ENCODE peak calls at places on chromosomes 5 and 9, in seven cellular contexts. O, M, N, W, U, P and Y are unnamed samples. For H3K4me1, the result is how much of the 10 kb centered on the place peaks cover.

GRCh38 chr5:68344447-68345111 is 129.0 kb downstream of the PIK3R1 start:
- DNase-seq in N (no peak), O (no peak), M (peak), U (no peak), W (no peak), P (peak), Y (no peak)

GRCh38 chr5:919356-920000 is 26.8 kb downstream of the TRIP13 start:
- DNase-seq in N (no peak), P (no peak), M (no peak), W (no peak), U (no peak), O (no peak), Y (no peak)

GRCh38 chr5:22649076-22649475 is 204.1 kb downstream of the CDH12 start:
- DNase-seq in O (no peak), P (peak), M (peak), N (no peak), U (no peak), W (no peak), Y (no peak)

GRCh38 chr9:113973226-113973625 is 97.1 kb downstream of the ZNF618 start:
- DNase-seq in O (no peak), P (no peak), W (no peak), M (no peak), N (no peak), U (no peak), Y (no peak)

GRCh38 chr5:136028782-136029742 is at the start of gene TGFBI:
- DNase-seq in M (peak), P (peak), U (peak), N (no peak), W (peak), O (peak), Y (peak)

GRCh38 chr5:80982093-80982492 is 21.9 kb downstream of the RASGRF2 start:
- DNase-seq in P (no peak), O (no peak), U (no peak), N (no peak), W (no peak), M (no peak), Y (no peak)

GRCh38 chr9:131094622-131095021 is 1.7 kb upstream of the AIF1L start:
- DNase-seq in N (no peak), P (no peak), O (no peak), W (peak), M (peak), U (no peak), Y (no peak)

GRCh38 chr9:14207352-14207995 is 106.5 kb downstream of the NFIB start:
- DNase-seq in W (no peak), O (no peak), P (no peak), M (no peak), N (no peak), U (no peak), Y (no peak)

GRCh38 chr5:136408996-136409395 is 43.7 kb upstream of the TRPC7 start:
- DNase-seq in N (no peak), P (no peak), W (no peak), U (no peak), M (no peak), O (no peak), Y (no peak)

GRCh38 chr9:21964925-21965385 is 29.2 kb downstream of the CDKN2A start:
- DNase-seq in M (peak), O (peak), N (no peak), U (peak), W (no peak), P (peak), Y (no peak)

GRCh38 chr5:31531543-31531887 is 378 bp downstream of the DROSHA start:
- DNase-seq in P (peak), O (no peak), U (peak), N (no peak), M (peak), W (peak), Y (no peak)

GRCh38 chr9:116327702-116328440 is 174.3 kb downstream of the PAPPA start:
- DNase-seq in P (no peak), O (no peak), U (no peak), W (no peak), N (no peak), M (peak), Y (no peak)

GRCh38 chr5:82886911-82887310 is 190.3 kb downstream of the TMEM167A start:
- DNase-seq in N (no peak), O (no peak), U (no peak), M (peak), P (no peak), W (no peak), Y (no peak)

GRCh38 chr5:111072949-111073682 is 1.6 kb downstream of the TSLP start:
- DNase-seq in M (peak), O (peak), P (peak), N (peak), W (peak), U (peak), Y (no peak)

GRCh38 chr5:6792911-6793451 is 79.7 kb downstream of the TENT4A start:
- DNase-seq in P (no peak), N (no peak), O (no peak), U (no peak), W (no peak), M (no peak), Y (no peak)

GRCh38 chr5:13585324-13585723 is 359.2 kb downstream of the DNAH5 start:
- DNase-seq in W (no peak), M (no peak), O (no peak), N (no peak), U (no peak), P (no peak), Y (no peak)

GRCh38 chr5:170143710-170144109 is 38.0 kb downstream of the FOXI1 start:
- DNase-seq in M (no peak), O (no peak), W (no peak), P (no peak), N (no peak), U (no peak), Y (no peak)

GRCh38 chr5:17336054-17336453 is 118.6 kb downstream of the BASP1 start:
- DNase-seq in O (no peak), W (no peak), N (no peak), P (no peak), U (no peak), M (no peak), Y (no peak)

GRCh38 chr9:128554155-128554862 is 1.9 kb downstream of the SPTAN1 start:
- DNase-seq in U (no peak), O (peak), P (peak), W (peak), N (no peak), M (peak), Y (peak)

DNA sequence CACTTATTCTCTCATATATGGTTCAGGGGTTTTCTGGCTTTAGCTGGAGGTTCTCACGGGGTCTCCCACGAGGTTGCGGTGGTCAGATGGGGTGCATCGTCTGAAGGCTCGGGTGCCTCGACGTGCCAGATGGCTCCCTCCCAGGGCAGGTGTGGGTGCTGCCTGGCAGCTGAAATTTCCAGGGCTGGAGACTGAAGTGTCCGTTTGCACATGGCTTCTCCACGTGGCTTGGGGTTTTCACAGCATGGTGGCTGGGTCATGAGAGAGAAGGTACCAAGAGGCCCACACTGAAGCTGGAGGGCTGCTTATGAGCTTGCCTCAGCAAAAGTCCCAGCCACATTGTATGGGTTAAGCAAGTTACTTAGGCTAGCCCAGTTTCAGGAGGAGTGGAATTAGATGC is 218.6 kb downstream of the AGTPBP1 start:
- DNase-seq in M (no peak), U (no peak), N (no peak), W (no peak), P (no peak), O (no peak), Y (no peak)
- H3K4me3 ChIP-seq in M (no peak), U (no peak), N (peak), W (peak), P (peak), O (no peak), Y (no peak)

DNA sequence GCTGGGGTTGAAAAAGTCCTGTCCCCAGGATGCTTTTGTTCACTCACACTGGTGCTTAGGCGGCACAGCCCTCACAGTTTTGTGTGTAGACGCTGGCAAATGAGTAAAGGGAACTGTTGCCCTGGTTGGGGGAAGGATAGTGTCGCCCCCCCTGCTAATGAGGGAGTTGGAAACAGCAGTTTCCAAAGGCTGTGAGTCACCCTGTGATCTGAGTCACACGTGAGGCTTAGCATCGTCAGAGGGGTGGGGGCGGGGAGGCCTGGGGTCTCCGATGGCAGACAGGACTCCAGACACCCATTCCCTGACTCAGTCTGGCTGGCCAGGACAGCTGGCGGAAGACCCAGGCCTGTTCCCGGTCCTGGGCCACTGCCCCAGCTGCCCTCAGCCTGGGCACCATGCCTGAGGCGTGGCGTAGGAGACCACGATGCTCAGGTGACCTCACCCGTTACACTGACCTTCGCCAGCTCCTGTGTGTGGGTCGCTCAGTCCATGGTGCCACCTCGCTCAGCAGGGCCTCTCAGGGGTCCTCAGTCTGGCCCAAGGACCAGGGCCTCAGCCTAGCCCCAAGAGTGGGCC is 2.9 kb downstream of the DNAJB5 start:
- DNase-seq in W (peak), P (peak), N (peak), M (peak), U (peak), O (no peak), Y (no peak)
- H3K4me1 ChIP-seq in W (half or more), P (under half), N (half or more), M (half or more), U (half or more), O (under half), Y (under half)

DNA sequence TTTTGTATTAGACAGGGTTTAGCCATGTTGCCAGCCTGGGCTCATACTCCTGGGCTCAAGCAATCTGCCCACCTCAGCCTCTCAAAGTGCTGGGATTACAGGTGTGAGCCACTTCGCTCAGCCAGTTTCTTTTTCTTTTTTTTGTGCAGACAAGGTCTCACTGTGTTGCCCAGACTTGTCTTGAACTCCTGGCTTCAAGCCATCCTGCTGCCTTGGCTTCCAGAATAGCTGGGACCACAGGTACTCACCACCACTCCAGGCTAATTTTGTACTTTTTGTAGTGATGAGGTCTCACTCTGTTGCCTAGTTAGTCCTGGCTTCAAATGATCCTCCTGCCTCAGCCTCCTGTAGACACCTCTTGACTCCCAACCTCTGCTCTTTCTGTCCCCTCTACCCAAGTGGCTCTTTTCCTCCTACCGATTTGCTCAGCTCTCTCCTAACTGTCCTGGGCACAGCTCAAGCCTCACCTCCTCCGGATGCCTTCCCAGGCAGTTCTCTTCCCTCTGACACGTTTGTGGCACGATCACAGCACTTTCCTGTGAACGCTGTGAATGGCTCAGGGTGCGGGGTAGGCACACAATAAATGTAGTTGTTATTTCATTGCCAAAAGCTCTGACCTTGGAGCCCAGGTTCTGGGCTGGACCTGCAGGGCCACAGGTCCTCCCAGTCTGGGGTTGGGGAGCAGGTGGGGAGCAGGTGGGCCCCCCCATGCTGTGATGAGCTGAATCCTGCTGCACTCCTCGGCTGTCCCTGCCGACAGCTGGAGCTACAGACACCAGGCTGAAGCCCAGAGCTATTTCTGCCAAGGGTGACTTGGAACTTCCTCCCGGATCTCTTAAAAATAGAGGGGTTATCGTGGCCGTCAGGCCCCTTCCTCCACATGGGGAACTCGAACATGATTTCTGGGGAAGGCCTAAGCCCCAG is 23.9 kb downstream of the GFI1B start:
- DNase-seq in M (no peak), P (peak), O (no peak), N (no peak), U (peak), W (no peak), Y (no peak)
- H3K4me3 ChIP-seq in M (no peak), P (no peak), O (no peak), N (no peak), U (no peak), W (no peak), Y (no peak)

DNA sequence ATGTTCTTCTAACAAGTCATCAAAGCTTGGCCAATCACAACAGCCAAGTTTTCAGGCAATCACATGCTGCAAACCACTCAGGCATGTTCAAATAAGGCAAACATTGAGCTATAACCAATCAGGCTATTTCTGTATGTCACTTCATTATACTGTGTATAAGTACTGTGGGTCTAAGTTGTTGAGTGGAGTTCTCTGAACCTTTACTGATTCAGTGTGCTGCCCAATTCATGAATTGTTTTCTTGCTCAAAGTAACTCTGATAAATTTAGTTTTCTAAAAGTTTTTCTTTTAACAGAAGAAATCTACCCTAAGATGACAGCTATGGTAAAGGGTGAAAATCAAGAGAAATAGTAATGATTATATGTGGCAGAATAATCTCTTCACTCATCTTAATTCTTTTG is 805.4 kb upstream of the NUDT12 start:
- DNase-seq in M (no peak), P (no peak), U (no peak), N (no peak), W (no peak), O (no peak), Y (no peak)
- H3K4me1 ChIP-seq in M (under half), P (under half), U (under half), N (under half), W (under half), O (under half), Y (under half)

GRCh38 chr9:70069734-70070133 is 26.1 kb downstream of the MAMDC2 start:
- DNase-seq in N (no peak), P (no peak), U (no peak), W (no peak), M (no peak), O (no peak), Y (no peak)
- H3K4me3 ChIP-seq in N (no peak), P (no peak), U (no peak), W (no peak), M (no peak), O (no peak), Y (no peak)

GRCh38 chr5:171441246-171441791 is 21.9 kb downstream of the FGF18 start:
- DNase-seq in W (no peak), M (no peak), P (no peak), O (no peak), N (no peak), U (no peak), Y (no peak)
- H3K4me1 ChIP-seq in W (half or more), M (under half), P (under half), O (under half), N (under half), U (under half), Y (under half)

DNA sequence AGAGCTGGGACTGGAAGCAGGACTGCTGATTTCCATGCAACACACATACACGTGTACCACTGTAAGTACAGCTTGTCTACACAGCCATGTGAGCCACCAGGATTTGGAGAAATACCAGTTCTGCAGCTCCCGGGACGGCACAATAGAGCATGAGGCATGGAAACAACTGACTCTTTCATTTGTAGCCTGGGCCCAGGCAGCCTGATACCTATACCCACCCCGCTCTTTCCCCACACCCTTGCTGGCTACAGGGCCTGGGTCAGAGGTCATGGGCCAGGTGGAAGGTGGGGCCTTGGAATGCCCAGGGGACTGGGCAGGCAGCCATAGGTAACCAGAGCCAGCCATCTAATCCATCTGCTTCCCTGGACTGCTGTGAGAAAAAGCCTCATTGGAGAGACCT is 39.0 kb upstream of the ZSWIM6 start:
- DNase-seq in P (no peak), O (no peak), N (no peak), M (no peak), W (no peak), U (no peak), Y (no peak)
- H3K4me3 ChIP-seq in P (no peak), O (no peak), N (no peak), M (no peak), W (no peak), U (no peak), Y (no peak)

GRCh38 chr5:74942622-74943286 is 76.6 kb upstream of the FAM169A start:
- DNase-seq in U (no peak), W (no peak), O (no peak), N (no peak), P (no peak), M (no peak), Y (no peak)

GRCh38 chr5:74945561-74946165 is 79.5 kb upstream of the FAM169A start:
- DNase-seq in W (no peak), P (no peak), M (no peak), N (no peak), O (no peak), U (no peak), Y (no peak)

GRCh38 chr5:74943905-74944304 is 77.7 kb upstream of the FAM169A start:
- DNase-seq in U (no peak), P (no peak), O (no peak), N (no peak), W (no peak), M (no peak), Y (no peak)

GRCh38 chr5:74938250-74938649 is 72.1 kb upstream of the FAM169A start:
- DNase-seq in M (no peak), N (no peak), W (no peak), P (peak), O (no peak), U (no peak), Y (no peak)

DNA sequence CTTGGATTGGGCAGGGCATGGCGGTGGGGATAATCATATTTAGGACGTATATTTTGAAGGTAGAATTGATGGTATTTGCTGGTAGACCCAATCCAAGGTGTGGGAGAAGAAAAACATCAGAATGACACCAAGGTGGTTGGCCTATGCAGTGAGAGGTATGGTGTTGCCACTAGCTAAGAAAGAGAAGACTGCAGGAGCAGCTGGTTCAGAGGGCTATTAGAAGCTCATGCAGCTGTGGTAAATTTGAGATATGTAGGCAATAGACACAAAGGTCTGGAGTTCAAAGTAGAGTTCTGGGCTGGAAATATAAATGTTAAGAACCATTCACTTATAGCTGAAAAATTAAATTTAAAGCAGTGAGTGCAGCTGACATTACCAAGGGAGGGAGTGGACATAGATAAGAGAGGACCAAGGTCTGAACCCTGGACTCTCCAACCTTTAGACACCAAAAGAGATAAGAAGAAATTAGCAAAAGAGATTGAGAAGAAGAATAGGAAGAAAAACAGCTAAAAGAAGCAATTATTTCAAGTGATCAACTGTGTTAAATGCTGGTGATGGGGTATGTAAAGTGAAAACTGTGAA is 74.7 kb upstream of the FAM169A start:
- DNase-seq in W (no peak), U (no peak), P (no peak), O (no peak), M (no peak), N (no peak), Y (no peak)
- H3K4me1 ChIP-seq in W (under half), U (under half), P (under half), O (under half), M (under half), N (under half), Y (under half)

GRCh38 chr9:89699646-89700045 is 94.8 kb downstream of the GADD45G start:
- DNase-seq in O (no peak), U (no peak), M (no peak), N (no peak), W (no peak), P (no peak), Y (no peak)

GRCh38 chr9:89705651-89706050 is 100.8 kb downstream of the GADD45G start:
- DNase-seq in W (no peak), P (no peak), U (no peak), O (no peak), M (no peak), N (no peak), Y (no peak)

GRCh38 chr9:89698606-89699005 is 93.8 kb downstream of the GADD45G start:
- DNase-seq in P (no peak), N (no peak), U (no peak), O (no peak), M (no peak), W (no peak), Y (no peak)

GRCh38 chr9:89702401-89702800 is 97.6 kb downstream of the GADD45G start:
- DNase-seq in O (no peak), M (no peak), N (no peak), W (no peak), U (no peak), P (no peak), Y (no peak)

DNA sequence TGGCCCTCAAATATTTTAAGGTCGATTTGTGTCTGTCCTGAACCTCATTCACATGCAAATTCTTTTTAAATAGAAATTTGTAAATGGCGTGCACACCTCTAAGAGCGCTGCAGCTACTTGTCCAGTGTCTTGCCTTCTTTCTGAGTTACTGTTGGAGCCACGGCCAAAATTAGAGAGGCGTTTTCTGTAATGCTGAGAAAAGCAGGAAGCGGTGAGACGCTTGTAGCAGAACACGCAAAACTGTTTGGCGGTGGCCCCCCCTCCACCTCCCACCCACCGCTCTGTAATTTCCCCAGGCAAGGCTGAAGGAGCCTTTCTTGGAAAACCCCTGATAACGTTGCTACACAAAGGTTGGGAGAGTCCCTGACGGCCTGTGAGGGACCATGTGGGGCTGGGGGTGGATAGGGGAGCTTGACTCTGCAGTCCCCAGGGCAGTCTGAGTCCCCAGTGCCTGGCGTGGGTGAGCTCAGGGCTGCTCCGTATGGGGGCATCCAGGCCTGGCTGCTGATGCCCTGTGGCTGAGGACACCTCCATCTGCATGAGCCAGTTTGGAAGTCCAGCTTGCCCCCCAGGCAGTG is 96.5 kb downstream of the GADD45G start:
- DNase-seq in U (peak), N (no peak), O (no peak), P (no peak), M (no peak), W (no peak), Y (no peak)
- H3K4me3 ChIP-seq in U (no peak), N (no peak), O (no peak), P (no peak), M (no peak), W (no peak), Y (no peak)